ENCODE peak calls at places on chromosomes 5 and 9, in six cellular contexts. F, V, D, A, T and I are unnamed samples. For H3K4me1, the result is how much of the 10 kb centered on the place peaks cover.

GRCh38 chr5:177476531-177477233 is 3.2 kb upstream of the DBN1 start:
- DNase-seq in F (no peak), T (no peak), V (peak), A (no peak), D (no peak), I (no peak)

GRCh38 chr9:4662989-4663792 is 1.1 kb downstream of the PLPP6 start:
- DNase-seq in V (peak), F (no peak), T (no peak), D (no peak), A (no peak), I (no peak)

GRCh38 chr9:134189167-134189474 is 24.8 kb upstream of the RNU6ATAC start:
- DNase-seq in D (no peak), V (peak), T (no peak), F (no peak), A (no peak), I (no peak)

GRCh38 chr5:158559066-158559465 is 540.6 kb downstream of the EBF1 start:
- DNase-seq in A (no peak), F (no peak), V (no peak), D (no peak), T (no peak), I (no peak)

GRCh38 chr5:67248703-67249589 is 52.3 kb upstream of the CD180 start:
- DNase-seq in D (no peak), T (no peak), A (no peak), F (peak), V (no peak), I (no peak)

GRCh38 chr9:114397848-114398605 is 10.2 kb upstream of the AKNA start:
- DNase-seq in T (peak), D (peak), V (peak), A (peak), F (peak), I (peak)

GRCh38 chr9:80072406-80072805 is 500.6 kb downstream of the TLE4 start:
- DNase-seq in V (no peak), A (no peak), T (no peak), F (no peak), D (no peak), I (no peak)

GRCh38 chr5:97162045-97162444 is 19.6 kb upstream of the LIX1 start:
- DNase-seq in F (peak), D (peak), A (peak), T (peak), V (peak), I (peak)

GRCh38 chr9:127362829-127363228 is 34.1 kb upstream of the SLC2A8 start:
- DNase-seq in F (no peak), V (peak), D (no peak), T (no peak), A (no peak), I (no peak)

GRCh38 chr9:76868897-76869296 is 37.0 kb downstream of the PRUNE2 start:
- DNase-seq in F (no peak), A (no peak), T (no peak), V (no peak), D (no peak), I (no peak)

GRCh38 chr5:179171816-179172745 is 111.9 kb downstream of the ZNF354C start:
- DNase-seq in T (no peak), D (no peak), F (no peak), V (no peak), A (no peak), I (no peak)

GRCh38 chr9:13113201-13113600 is 166.3 kb downstream of the MPDZ start:
- DNase-seq in A (no peak), T (no peak), V (no peak), F (no peak), D (no peak), I (no peak)

GRCh38 chr5:52800394-52801213 is 12.9 kb downstream of the ITGA1 start:
- DNase-seq in D (peak), V (peak), T (peak), F (peak), A (no peak), I (peak)

GRCh38 chr9:69955536-69956355 is 87.9 kb upstream of the MAMDC2 start:
- DNase-seq in A (no peak), F (no peak), T (no peak), D (no peak), V (no peak), I (no peak)

GRCh38 chr9:128702445-128702948 is at the start of gene PKN3:
- DNase-seq in T (peak), F (peak), A (peak), D (peak), V (peak), I (peak)

GRCh38 chr5:41161271-41161670 is 52.1 kb downstream of the C6 start:
- DNase-seq in F (no peak), V (no peak), T (no peak), A (no peak), D (no peak), I (no peak)

GRCh38 chr5:18171684-18172083 is 537.4 kb downstream of the TAF11L14 start:
- DNase-seq in D (no peak), F (no peak), T (no peak), V (no peak), A (no peak), I (no peak)

GRCh38 chr5:116406306-116407041 is 168.1 kb downstream of the SEMA6A start:
- DNase-seq in F (no peak), D (no peak), A (no peak), T (no peak), V (no peak), I (no peak)

GRCh38 chr5:137310051-137310730 is 188.9 kb downstream of the SPOCK1 start:
- DNase-seq in D (no peak), V (no peak), F (no peak), T (peak), A (no peak), I (no peak)

GRCh38 chr5:126811515-126812198 is 34.7 kb downstream of the LMNB1 start:
- DNase-seq in V (no peak), D (no peak), T (no peak), F (no peak), A (no peak), I (no peak)

GRCh38 chr5:80487829-80488708 is at the start of gene FAM151B:
- DNase-seq in V (peak), T (peak), A (peak), D (peak), F (peak), I (peak)

DNA sequence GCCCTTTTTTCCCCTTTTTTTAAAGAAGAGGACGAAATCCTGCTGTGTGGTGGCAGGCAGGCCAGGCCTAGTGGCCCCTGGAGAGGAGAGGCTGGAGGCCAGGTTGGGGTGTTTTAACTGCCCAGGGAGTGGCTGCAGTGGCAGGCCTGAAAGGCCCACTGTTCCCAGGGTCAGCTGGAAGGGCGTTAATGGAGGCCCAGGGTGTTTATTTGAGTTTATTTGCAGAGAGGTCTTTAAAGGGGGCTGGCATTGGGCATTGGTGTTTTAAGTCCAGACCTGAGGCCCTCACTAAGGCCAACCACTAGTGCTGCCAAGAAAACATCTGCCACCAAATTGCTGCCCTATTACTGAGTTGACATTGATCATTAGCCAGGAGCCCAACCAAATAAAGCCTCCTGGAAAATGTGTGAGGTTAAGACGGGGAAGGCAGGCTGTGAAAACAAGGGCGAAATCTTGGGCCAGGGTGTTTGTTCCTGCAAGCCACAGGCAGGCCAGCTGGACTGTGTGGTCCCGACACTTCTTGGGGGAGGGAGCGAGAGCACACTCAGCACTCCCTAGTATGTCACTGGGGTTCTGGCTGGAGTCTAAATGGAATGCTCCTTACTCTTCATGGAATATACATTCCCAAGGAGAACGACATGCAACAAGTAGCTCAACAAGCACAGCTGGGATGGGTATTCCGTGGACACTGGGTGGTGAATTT is 5.1 kb downstream of the JADE2 start:
- DNase-seq in D (no peak), T (no peak), F (no peak), V (no peak), A (no peak), I (peak)
- H3K4me1 ChIP-seq in D (under half), T (under half), F (under half), V (half or more), A (under half), I (half or more)

DNA sequence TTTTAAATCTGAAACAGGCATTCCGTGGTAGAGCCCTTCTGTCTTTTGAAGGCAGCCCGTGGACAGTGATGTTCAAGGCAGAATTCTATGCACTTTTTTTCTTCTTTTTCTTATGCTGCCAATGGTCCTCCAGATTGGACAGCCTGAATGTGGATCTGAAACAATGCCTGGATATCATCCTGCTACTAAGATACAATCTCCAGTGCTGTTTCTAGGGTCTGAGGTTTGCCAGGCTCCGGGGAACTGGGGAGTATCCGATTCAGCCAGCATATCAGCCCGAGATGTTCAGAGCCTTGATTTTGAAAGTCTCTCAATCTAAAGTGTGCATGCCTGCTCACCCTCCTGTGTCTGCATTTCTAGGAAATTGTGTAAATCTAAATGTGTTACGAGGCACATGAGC is 103.8 kb upstream of the WWC1 start:
- DNase-seq in D (no peak), F (no peak), A (no peak), T (no peak), V (no peak), I (no peak)
- H3K27ac ChIP-seq in D (no peak), F (no peak), A (no peak), T (no peak), V (no peak), I (no peak)

GRCh38 chr5:1568201-1568979 is 44.6 kb upstream of the LPCAT1 start:
- DNase-seq in D (peak), T (no peak), A (no peak), F (no peak), V (no peak), I (no peak)

GRCh38 chr5:1565737-1566734 is 42.3 kb upstream of the LPCAT1 start:
- DNase-seq in A (no peak), V (no peak), T (no peak), F (no peak), D (no peak), I (no peak)

GRCh38 chr5:1564824-1565736 is 41.3 kb upstream of the LPCAT1 start:
- DNase-seq in F (no peak), T (no peak), A (no peak), D (no peak), V (no peak), I (no peak)

DNA sequence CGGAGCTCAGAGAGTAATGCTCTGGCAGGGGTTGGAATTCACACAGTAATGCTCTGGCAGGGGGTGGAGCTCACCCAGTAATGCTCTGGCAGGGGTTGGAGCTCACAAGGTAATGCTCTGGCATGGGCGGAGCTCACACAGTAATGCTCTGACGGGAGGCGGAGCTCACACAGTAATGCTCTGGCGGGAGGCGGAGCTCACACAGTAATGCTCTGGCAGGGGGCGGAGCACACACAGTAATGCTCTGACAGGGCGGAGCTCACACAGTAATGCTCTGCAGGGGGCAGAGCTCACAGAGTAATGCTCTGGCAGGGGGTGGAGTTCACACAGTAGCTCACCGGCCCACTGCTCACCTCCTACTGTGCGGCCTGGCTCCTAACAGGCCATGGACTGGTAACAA is 47.2 kb upstream of the LPCAT1 start:
- DNase-seq in V (no peak), D (no peak), F (no peak), T (no peak), A (no peak), I (no peak)
- TF ChIP-seq CTCF in V (no peak), D (no peak), F (no peak), T (no peak), A (no peak), I (no peak)

GRCh38 chr5:152674403-152674802 is 269.3 kb upstream of the NMUR2 start:
- DNase-seq in A (no peak), F (no peak), T (no peak), V (no peak), D (no peak), I (no peak)

GRCh38 chr5:152673601-152674000 is 268.5 kb upstream of the NMUR2 start:
- DNase-seq in F (no peak), V (no peak), A (no peak), D (no peak), T (no peak), I (no peak)

GRCh38 chr5:152676177-152676576 is 271.1 kb upstream of the NMUR2 start:
- DNase-seq in A (no peak), D (no peak), V (no peak), T (no peak), F (no peak), I (no peak)
- H3K4me1 ChIP-seq in A (under half), D (under half), V (under half), T (under half), F (under half), I (under half)

DNA sequence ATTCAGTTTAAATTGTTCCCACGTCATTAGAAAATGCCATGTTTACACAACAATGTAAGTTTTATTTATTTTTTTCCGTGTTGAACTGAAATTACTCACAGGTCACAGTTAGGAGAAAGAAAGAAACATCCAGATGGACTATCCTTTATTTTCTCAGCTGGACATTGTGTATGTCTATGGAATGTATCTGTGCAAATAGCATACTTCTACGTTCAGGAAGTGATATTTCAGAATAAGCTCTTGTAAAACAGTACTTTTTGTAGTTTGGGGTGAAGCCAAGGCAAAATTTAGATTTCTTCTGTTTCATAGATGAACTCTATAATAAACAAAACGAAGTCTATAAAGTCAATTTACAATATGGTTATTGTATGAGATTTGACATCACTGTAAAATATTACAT is 249.0 kb upstream of the ZNF608 start:
- DNase-seq in T (no peak), F (no peak), V (no peak), D (no peak), A (no peak), I (no peak)
- H3K27ac ChIP-seq in T (peak), F (no peak), V (no peak), D (no peak), A (no peak), I (no peak)

DNA sequence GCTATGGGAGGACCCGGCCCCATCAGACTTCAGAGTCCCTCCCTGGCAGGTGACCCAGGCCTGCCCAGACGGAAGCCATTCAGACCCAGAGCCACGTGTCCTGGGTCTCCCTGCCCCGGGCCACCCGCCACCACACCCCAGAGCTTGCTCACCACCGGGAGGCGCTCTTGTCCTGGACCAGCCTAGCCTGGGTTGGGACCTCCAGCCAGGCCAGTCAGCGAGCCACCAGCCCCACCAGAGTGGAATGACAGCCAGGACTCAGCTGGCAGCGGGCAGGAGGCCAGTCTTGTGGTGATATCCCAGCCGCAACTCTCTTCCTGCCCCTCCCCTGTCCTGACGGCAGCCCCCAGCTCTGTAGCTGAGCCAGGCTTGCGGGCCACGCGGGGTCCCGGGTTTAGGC is 1.7 kb upstream of the PTGDS start:
- DNase-seq in A (no peak), D (no peak), F (no peak), V (no peak), T (no peak), I (no peak)
- TF ChIP-seq CTCF in A (peak), D (no peak), F (no peak), V (no peak), T (peak), I (no peak)

GRCh38 chr5:1105350-1106265 is 6.3 kb downstream of the SLC12A7 start:
- DNase-seq in A (no peak), V (no peak), D (no peak), F (no peak), T (peak), I (no peak)
- H3K4me1 ChIP-seq in A (under half), V (half or more), D (half or more), F (under half), T (half or more), I (half or more)

GRCh38 chr5:56319281-56320242 is 86.4 kb upstream of the ANKRD55 start:
- DNase-seq in V (no peak), D (peak), T (no peak), A (no peak), F (no peak), I (no peak)
- H3K27ac ChIP-seq in V (no peak), D (peak), T (no peak), A (no peak), F (no peak), I (no peak)

GRCh38 chr5:64678400-64678799 is 11.9 kb upstream of the SHISAL2B start:
- DNase-seq in A (no peak), V (no peak), F (no peak), D (no peak), T (no peak), I (no peak)

GRCh38 chr5:64682608-64683007 is 7.7 kb upstream of the SHISAL2B start:
- DNase-seq in V (no peak), T (no peak), D (no peak), A (peak), F (no peak), I (no peak)

GRCh38 chr5:64680289-64680688 is 10.0 kb upstream of the SHISAL2B start:
- DNase-seq in F (no peak), T (no peak), V (no peak), D (no peak), A (no peak), I (no peak)
- TF ChIP-seq CTCF in F (no peak), T (no peak), V (no peak), D (no peak), A (peak), I (no peak)

DNA sequence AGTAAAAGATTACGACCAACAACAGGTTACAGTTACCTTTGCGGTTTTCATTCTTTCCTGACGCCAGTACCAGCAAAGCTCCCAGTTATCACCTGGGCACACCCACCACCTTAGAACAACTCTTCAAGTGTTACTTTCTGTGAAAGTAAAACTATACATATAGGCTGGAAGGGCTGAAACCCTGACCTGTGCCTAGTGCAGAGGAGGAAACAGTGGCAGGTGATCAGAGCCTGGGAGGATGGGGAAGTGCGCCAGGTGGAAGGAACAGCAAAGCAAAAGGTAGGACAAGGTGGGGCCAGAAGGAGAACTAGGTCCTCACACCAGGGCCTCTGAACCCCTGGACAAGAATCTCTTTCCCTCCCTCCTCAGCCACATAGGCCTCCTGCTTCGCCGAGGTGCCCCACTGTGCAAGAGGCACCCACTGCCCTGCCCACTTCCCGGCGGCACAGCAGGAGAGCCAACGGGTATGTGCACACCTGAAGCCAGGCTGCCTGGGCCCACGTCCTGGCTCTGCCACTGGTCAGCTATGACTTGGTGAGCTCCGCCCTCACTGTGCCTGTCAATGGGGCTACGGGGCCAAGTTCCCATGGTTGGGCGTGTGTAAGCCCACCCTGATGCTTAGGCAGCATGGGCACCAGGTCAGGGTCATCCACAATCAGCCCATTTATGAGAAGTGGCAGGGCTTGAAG is 26.9 kb downstream of the BICD2 start:
- DNase-seq in T (no peak), D (no peak), F (no peak), A (no peak), V (no peak), I (no peak)
- H3K4me1 ChIP-seq in T (under half), D (under half), F (under half), A (under half), V (under half), I (under half)